ENCODE peak calls at places on chromosomes 3 and 15, in six cellular contexts. G, F, B, A, R and H are unnamed samples.

GRCh38 chr3:13505147-13506130 is 25.3 kb downstream of the HDAC11 start:
- DNase-seq in F (no peak), G (no peak), A (no peak), B (no peak), R (no peak), H (no peak)

GRCh38 chr3:33717616-33717865 is 513 bp downstream of the CLASP2 start:
- DNase-seq in B (peak), R (no peak), A (no peak), G (peak), F (peak), H (peak)

GRCh38 chr3:187954486-187955075 is 199.4 kb upstream of the LPP start:
- DNase-seq in G (no peak), F (peak), R (no peak), A (no peak), B (no peak), H (peak)

GRCh38 chr3:105775368-105775767 is 93.4 kb downstream of the CBLB start:
- DNase-seq in R (no peak), G (no peak), A (no peak), F (no peak), B (no peak), H (no peak)

GRCh38 chr3:135125171-135125801 is 330.2 kb downstream of the EPHB1 start:
- DNase-seq in F (no peak), B (peak), A (no peak), R (peak), G (peak), H (peak)

GRCh38 chr15:72222433-72222832 is 8.6 kb downstream of the PKM start:
- DNase-seq in B (no peak), R (no peak), G (no peak), A (no peak), F (peak), H (no peak)

GRCh38 chr15:33789141-33789540 is 179.2 kb upstream of the CHRM5 start:
- DNase-seq in B (peak), A (no peak), G (no peak), F (no peak), R (no peak), H (peak)

GRCh38 chr15:25709437-25710159 is 153.5 kb downstream of the ATP10A start:
- DNase-seq in R (no peak), G (no peak), A (no peak), F (no peak), B (no peak), H (no peak)

GRCh38 chr15:74540135-74540760 is 772 bp upstream of the ARID3B start:
- DNase-seq in F (no peak), R (peak), B (no peak), G (peak), A (no peak), H (peak)

DNA sequence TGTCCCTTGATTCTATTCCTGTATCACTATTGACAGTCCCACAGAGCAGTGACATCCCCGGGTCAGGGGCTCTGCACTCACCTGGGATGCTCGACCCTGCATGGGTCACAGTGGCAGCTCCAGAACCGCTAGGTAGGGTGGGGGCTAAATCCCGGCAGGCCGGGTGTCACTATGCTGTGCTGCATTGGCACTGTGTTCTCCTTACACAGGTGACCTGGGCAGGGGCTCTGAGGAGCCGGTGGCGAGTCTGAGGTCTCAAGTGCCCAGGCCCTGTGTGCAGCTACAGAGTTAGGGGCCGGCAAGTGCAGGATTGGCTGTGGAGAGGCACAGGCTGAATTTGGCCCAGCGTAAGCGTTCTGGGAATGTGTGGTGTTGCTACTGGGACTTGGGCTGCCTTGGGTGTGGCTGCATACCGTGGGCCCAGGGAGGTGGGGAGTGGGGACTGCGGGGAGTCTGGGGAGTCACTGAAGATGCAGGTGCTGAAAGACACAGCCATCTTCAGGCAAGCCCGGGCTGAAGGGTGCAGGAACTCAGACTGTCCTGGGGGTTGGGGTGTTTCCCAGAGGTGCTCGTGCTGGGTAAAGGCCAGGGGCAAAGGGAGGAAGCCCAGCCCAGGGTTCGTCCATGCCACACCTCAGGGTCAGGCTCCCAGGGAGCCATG is 102.6 kb upstream of the PRR20G start:
- DNase-seq in B (no peak), G (no peak), R (no peak), A (no peak), F (no peak), H (no peak)
- TF ChIP-seq BHLHE40 in B (no peak), G (no peak), R (no peak), A (no peak), F (no peak), H (no peak)

GRCh38 chr3:60835796-60836195 is 415.5 kb downstream of the FHIT start:
- DNase-seq in G (no peak), A (no peak), B (no peak), F (no peak), R (no peak), H (no peak)

GRCh38 chr3:60841355-60841754 is 409.9 kb downstream of the FHIT start:
- DNase-seq in G (no peak), F (no peak), A (no peak), R (peak), B (no peak), H (no peak)

DNA sequence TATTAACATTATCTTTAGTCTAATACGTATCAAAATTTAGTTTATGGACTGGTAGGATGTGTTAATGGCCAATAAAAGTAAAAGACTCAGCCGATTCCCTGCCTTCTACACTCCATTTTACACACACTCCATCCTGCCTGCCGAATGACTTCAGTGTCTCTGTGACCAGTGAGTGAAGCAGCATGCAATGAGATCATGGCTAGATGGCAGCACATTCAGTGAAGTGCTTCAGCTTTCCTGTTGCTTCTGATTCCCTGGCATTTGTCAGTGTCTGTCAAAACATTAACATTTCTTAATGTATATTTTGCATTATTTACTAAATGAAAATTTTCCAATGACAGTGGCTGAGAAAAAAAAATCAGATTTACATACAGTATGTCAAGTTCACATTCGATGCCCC is 412.0 kb downstream of the FHIT start:
- DNase-seq in F (no peak), B (peak), R (no peak), A (no peak), G (no peak), H (no peak)
- TF ChIP-seq BHLHE40 in F (no peak), B (no peak), R (no peak), A (no peak), G (no peak), H (no peak)

DNA sequence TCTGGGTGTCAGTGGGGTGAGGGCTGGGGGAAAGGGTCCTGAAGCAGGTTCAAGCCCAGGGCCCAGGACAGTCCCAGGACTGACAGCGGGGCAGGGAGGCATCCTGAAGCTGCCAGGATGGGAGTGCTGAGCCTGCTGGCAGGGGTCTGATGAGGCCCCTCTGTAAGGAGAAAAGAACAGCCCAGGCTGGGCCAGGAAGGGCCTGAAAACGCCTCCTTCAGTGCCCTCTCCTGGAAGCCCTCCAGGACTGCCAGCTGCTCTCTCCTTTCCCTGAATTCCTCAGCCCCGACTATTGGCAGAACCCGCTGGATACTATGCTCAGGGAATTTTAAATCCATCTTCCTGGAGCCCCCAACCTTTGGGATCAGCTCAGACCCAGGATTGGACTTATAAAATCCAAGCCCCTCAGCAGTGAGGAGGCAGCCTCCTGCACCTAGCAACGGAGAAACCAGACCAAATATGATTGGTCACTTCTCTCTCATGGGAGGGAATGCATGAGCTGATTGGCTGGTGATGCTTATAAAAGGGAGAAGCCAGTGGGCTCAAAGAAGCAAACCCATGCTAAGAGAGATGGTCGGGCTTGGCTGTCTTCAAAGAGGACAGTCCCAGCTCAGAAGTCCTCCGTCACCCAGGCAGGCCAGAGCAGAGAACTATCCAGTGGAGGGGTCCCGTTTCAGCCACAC is 203.5 kb upstream of the LINGO1 start:
- DNase-seq in R (no peak), F (peak), B (peak), G (peak), A (no peak), H (peak)
- TF ChIP-seq BHLHE40 in R (no peak), F (no peak), B (no peak), G (no peak), A (no peak), H (no peak)

DNA sequence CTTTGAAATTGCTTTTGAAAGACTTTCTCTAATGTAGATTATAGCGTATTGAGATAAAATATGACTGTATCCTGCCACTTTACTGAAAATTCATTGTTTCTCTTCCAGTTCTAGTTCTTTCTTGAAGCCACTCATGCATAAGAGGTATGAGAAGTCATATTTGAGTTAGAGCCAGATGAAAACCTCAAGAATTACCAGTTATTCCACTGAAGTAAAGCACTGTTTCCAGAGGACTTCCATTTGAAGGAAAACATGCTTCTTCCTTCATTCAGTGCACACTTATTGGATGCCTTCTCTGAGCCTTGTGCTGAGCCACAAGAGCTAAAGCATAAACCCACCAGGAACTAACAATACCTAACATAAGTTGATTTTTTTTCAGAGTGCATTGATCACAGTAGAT is 513.4 kb downstream of the ZNF385D start:
- DNase-seq in G (no peak), F (no peak), A (no peak), B (no peak), R (no peak), H (no peak)
- TF ChIP-seq BHLHE40 in G (no peak), F (no peak), A (no peak), B (no peak), R (no peak), H (no peak)

DNA sequence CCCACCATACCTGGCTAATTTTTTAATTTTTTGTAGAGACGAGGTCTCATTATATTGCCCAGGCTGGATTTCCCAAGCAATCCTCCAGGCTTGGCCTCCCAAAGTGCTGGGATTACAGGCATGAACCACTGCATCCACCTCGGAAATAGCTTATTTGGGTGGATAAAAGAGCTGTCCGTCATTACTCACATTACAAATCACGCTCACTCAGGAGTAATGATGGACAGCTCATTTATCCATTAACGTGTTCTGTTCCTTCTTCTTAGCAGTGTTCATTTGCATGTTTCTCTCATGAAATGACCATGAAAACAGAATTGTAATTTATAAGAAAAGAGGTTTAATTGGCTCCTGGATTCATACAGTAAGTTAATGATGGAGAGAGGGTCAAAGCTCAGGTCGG is 9.8 kb downstream of the SV2B start:
- DNase-seq in G (no peak), B (no peak), R (no peak), A (no peak), F (no peak), H (no peak)
- TF ChIP-seq BHLHE40 in G (no peak), B (no peak), R (no peak), A (no peak), F (no peak), H (no peak)

GRCh38 chr3:176313426-176313825 is 883.9 kb downstream of the TBL1XR1 start:
- DNase-seq in R (no peak), F (no peak), A (no peak), G (no peak), B (no peak), H (no peak)
- TF ChIP-seq BHLHE40 in R (no peak), F (no peak), A (no peak), G (no peak), B (no peak), H (no peak)

GRCh38 chr3:42712716-42713372 is 10.2 kb upstream of the HHATL start:
- DNase-seq in R (no peak), F (no peak), B (no peak), G (no peak), A (no peak), H (no peak)
- TF ChIP-seq BHLHE40 in R (no peak), F (no peak), B (no peak), G (no peak), A (no peak), H (no peak)

DNA sequence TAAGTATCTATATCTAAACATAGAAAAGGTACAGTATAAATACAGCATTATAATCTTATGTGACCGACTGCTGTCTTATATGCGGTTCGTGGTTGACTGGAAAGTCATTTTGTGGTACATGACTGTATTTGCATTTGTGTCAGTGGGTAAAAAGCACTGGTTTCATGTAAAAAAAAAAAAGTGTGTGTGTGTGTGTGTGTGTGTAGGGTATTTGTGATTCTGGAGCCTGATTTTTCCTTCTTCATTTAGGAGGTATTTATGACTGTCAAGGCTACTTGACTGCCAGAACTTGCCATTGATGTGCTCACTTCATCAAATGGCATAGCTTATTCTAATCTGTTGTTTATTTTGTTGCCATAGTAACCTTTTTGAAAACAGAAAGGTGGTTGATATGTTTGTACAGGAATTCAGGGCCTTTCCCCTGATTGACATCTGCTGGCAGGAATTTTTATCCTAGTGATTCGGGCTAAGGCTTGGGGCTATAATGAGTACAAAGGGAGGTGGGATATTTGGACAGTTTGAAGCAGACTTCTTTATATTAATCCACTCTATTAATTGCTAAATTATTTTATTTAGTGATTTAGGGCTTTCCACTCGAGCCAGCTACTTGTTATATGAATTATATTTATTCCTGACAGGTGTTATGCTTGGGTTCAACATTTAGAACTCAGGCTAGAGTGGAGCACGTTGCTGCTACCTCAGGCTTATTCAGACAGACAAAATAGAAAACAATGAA is 63.4 kb downstream of the AKAP13 start:
- DNase-seq in B (peak), G (no peak), R (peak), A (peak), F (peak), H (peak)
- TF ChIP-seq BHLHE40 in B (no peak), G (no peak), R (no peak), A (peak), F (no peak), H (no peak)